ENCODE peak calls at places on chromosome 18, in eight cellular contexts. S, D, Y, X, K, E, B and O are unnamed samples.

GRCh38 chr18:10444314-10445006 is 10.0 kb upstream of the APCDD1 start:
- DNase-seq in S (no peak), D (no peak), Y (no peak), X (peak; percentile 31), K (no peak), E (no peak), B (no peak), O (no peak)

GRCh38 chr18:30280861-30281470 is 761.6 kb downstream of the DSC3 start:
- DNase-seq in S (peak; percentile 89), D (peak; percentile 75), Y (no peak), X (no peak), K (peak; percentile 25), E (peak; percentile 81), B (peak; percentile 59), O (peak; percentile 49)

GRCh38 chr18:79945118-79946042 is 6.1 kb downstream of the SLC66A2 start:
- DNase-seq in S (no peak), D (no peak), Y (no peak), X (peak; percentile 20), K (peak; percentile 19), E (no peak), B (no peak), O (no peak)

GRCh38 chr18:75252136-75252535 is 41.5 kb downstream of the TSHZ1 start:
- DNase-seq in S (no peak), D (no peak), Y (no peak), X (no peak), K (no peak), E (no peak), B (no peak), O (no peak)

GRCh38 chr18:5073026-5073944 is 123.8 kb downstream of the AKAIN1 start:
- DNase-seq in S (peak; percentile 57), D (peak; percentile 65), Y (no peak), X (no peak), K (no peak), E (peak; percentile 51), B (no peak), O (peak; percentile 18)

GRCh38 chr18:38539373-38539772 is 973.8 kb upstream of the CELF4 start:
- DNase-seq in S (no peak), D (peak; percentile 72), Y (no peak), X (no peak), K (no peak), E (no peak), B (no peak), O (no peak)

GRCh38 chr18:56505971-56506370 is 132.4 kb downstream of the TXNL1 start:
- DNase-seq in S (no peak), D (no peak), Y (no peak), X (no peak), K (no peak), E (no peak), B (no peak), O (peak; percentile 35)

GRCh38 chr18:67600781-67601180 is 84.3 kb upstream of the DSEL start:
- DNase-seq in S (no peak), D (no peak), Y (no peak), X (no peak), K (no peak), E (peak; percentile 13), B (no peak), O (no peak)

GRCh38 chr18:7954229-7954628 is 387.1 kb downstream of the PTPRM start:
- DNase-seq in S (peak; percentile 9), D (no peak), Y (no peak), X (no peak), K (no peak), E (peak; percentile 61), B (no peak), O (no peak)

GRCh38 chr18:29501952-29502351 is 1325.0 kb upstream of the CDH2 start:
- DNase-seq in S (peak; percentile 82), D (no peak), Y (no peak), X (no peak), K (no peak), E (peak; percentile 79), B (peak; percentile 27), O (peak; percentile 43)

DNA sequence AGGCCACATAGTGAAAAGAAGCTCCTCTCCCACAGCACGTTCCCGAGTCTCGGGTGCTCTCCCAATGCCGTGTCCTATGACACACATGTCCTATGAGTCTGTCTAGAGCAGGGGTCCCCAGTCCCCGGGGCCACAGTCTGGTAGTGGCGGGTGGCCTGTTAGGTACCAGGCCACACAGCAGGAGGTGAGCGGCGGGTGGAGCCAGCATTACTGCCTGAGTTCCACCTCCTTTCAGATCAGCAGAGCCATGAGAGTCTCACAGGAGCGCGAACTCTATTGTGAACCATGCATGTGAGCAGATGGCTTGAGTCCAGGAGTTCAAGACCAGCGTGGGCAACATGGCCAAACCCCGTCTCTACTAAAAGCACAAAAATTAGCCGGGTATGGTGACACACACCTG is 112.6 kb downstream of the ZBTB7C start:
- DNase-seq in S (no peak), D (no peak), Y (no peak), X (no peak), K (no peak), E (no peak), B (no peak), O (no peak)
- TF ChIP-seq CTCF in S (no peak), D (no peak), Y (no peak), X (no peak), K (no peak), E (no peak), B (no peak), O (no peak)

GRCh38 chr18:76989647-76990190 is 142.9 kb downstream of the MBP start:
- DNase-seq in S (no peak), D (no peak), Y (no peak), X (no peak), K (no peak), E (no peak), B (no peak), O (no peak)
- H3K4me3 ChIP-seq in S (no peak overlapping the region), D (no peak overlapping the region), Y (no peak overlapping the region), X (no peak overlapping the region), K (no peak overlapping the region), E (no peak overlapping the region), B (no peak overlapping the region), O (no peak overlapping the region)

GRCh38 chr18:24016643-24017042 is 2.1 kb downstream of the TTC39C start:
- DNase-seq in S (peak; percentile 55), D (no peak), Y (no peak), X (no peak), K (no peak), E (no peak), B (no peak), O (no peak)
- TF ChIP-seq CTCF in S (peak; percentile 56), D (peak; percentile 36), Y (peak; percentile 35), X (peak; percentile 20), K (peak; percentile 32), E (peak; percentile 38), B (peak; percentile 36), O (peak; percentile 35)

GRCh38 chr18:76475450-76476203 is 19.4 kb downstream of the ZNF516 start:
- DNase-seq in S (no peak), D (no peak), Y (no peak), X (no peak), K (no peak), E (no peak), B (no peak), O (no peak)

GRCh38 chr18:76479351-76480238 is 15.4 kb downstream of the ZNF516 start:
- DNase-seq in S (no peak), D (no peak), Y (no peak), X (no peak), K (no peak), E (no peak), B (no peak), O (no peak)

GRCh38 chr18:76480913-76481312 is 14.1 kb downstream of the ZNF516 start:
- DNase-seq in S (no peak), D (peak; percentile 43), Y (no peak), X (no peak), K (no peak), E (no peak), B (no peak), O (no peak)

GRCh38 chr18:76474824-76475223 is 20.2 kb downstream of the ZNF516 start:
- DNase-seq in S (no peak), D (no peak), Y (no peak), X (no peak), K (no peak), E (no peak), B (no peak), O (no peak)

DNA sequence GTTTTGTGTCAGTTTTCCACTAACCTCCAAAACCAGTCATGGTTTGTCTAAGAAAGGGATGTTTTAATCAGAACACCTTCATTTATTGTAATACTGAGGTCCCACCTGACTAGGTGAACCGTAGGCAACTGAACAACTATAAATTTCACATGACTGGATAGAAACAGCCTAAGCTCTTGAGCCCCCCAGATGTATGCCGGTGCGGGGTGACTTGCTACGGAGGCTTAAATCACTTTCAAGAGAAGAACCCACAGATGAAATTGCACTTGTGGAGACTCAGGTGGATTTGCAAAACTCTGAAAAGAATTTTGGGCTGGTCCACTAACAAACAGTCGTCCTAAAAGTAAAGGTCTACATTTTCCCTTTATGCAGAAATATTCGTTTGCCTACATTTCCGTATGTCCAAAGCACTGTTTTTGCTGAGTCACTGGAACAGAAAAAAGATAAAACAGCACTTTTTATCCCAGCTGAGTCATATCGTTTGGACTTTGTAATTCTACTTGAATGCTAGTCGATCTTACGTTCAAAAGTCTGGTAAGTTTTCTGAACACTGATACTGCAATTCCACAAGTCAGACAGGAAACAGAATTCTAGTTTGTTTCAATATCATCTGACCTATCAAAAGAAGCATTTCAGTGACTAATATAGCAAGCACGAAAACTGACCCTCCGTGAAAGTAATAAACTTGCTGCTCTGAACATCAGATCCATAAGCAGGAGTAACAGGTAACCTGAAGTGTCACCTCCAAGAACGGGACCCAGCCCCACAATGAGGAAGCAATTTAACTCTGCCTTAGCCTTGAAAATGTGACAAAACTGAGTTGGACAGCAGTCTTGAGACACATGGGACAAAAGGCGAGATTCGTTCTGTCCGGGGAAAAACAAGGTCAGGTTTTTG is 18.1 kb downstream of the ZNF516 start:
- DNase-seq in S (peak; percentile 70), D (no peak), Y (no peak), X (no peak), K (peak; percentile 50), E (peak; percentile 95), B (peak; percentile 66), O (peak; percentile 92)
- H3K4me3 ChIP-seq in S (peak overlapping the region; percentile 56), D (no peak overlapping the region), Y (peak overlapping the region; percentile 42), X (peak overlapping the region; percentile 15), K (no peak overlapping the region), E (peak overlapping the region; percentile 53), B (peak overlapping the region; percentile 18), O (peak overlapping the region; percentile 54)

GRCh38 chr18:74084184-74084583 is 63.5 kb downstream of the FBXO15 start:
- DNase-seq in S (no peak), D (no peak), Y (no peak), X (no peak), K (no peak), E (no peak), B (no peak), O (no peak)
- TF ChIP-seq CTCF in S (peak; percentile 11), D (no peak), Y (no peak), X (no peak), K (no peak), E (no peak), B (no peak), O (no peak)

GRCh38 chr18:78925557-78926242 is 53.9 kb upstream of the SALL3 start:
- DNase-seq in S (no peak), D (no peak), Y (no peak), X (peak; percentile 9), K (no peak), E (no peak), B (no peak), O (no peak)
- H3K4me3 ChIP-seq in S (no peak overlapping the region), D (no peak overlapping the region), Y (no peak overlapping the region), X (no peak overlapping the region), K (no peak overlapping the region), E (no peak overlapping the region), B (no peak overlapping the region), O (no peak overlapping the region)